ENCODE peak calls at places on chromosome 5, in four cellular contexts. W, K, T and D are unnamed samples. For H3K9me3, the result is how much of the 10 kb centered on the place peaks cover.

GRCh38 chr5:132487841-132488555 is 2.6 kb downstream of the IRF1 start:
- DNase-seq in W (peak), K (no peak), T (peak), D (peak)

GRCh38 chr5:147876626-147877025 is 1.9 kb upstream of the SCGB3A2 start:
- DNase-seq in W (no peak), K (no peak), T (no peak), D (no peak)

GRCh38 chr5:43997647-43998251 is 391.5 kb downstream of the FGF10 start:
- DNase-seq in W (no peak), K (no peak), T (no peak), D (no peak)

GRCh38 chr5:57450991-57451876 is 31.4 kb downstream of the ACTBL2 start:
- DNase-seq in W (no peak), K (no peak), T (no peak), D (no peak)

GRCh38 chr5:139808481-139809330 is 13.1 kb downstream of the PSD2 start:
- DNase-seq in W (no peak), K (peak), T (no peak), D (no peak)

GRCh38 chr5:67490543-67491321 is 294.1 kb upstream of the CD180 start:
- DNase-seq in W (peak), K (no peak), T (no peak), D (no peak)

GRCh38 chr5:135386096-135386495 is 12.9 kb downstream of the MACROH2A1 start:
- DNase-seq in W (no peak), K (no peak), T (no peak), D (no peak)

GRCh38 chr5:39218482-39219381 is 631 bp downstream of the FYB1 start:
- DNase-seq in W (no peak), K (no peak), T (no peak), D (no peak)

GRCh38 chr5:98576275-98576674 is 197.2 kb upstream of the RGMB start:
- DNase-seq in W (no peak), K (no peak), T (no peak), D (no peak)

GRCh38 chr5:146059349-146060220 is 45.8 kb downstream of the PLAC8L1 start:
- DNase-seq in W (no peak), K (peak), T (no peak), D (no peak)

GRCh38 chr5:109485030-109485429 is 75.3 kb upstream of the PJA2 start:
- DNase-seq in W (peak), K (peak), T (peak), D (no peak)

GRCh38 chr5:59366784-59367183 is 526.7 kb downstream of the PDE4D start:
- DNase-seq in W (no peak), K (no peak), T (no peak), D (no peak)

GRCh38 chr5:127206320-127207113 is 84.1 kb upstream of the MEGF10 start:
- DNase-seq in W (no peak), K (no peak), T (no peak), D (no peak)

GRCh38 chr5:131393498-131393968 is 129.7 kb downstream of the CDC42SE2 start:
- DNase-seq in W (no peak), K (no peak), T (no peak), D (no peak)

GRCh38 chr5:127723571-127723970 is 20.4 kb downstream of the CCDC192 start:
- DNase-seq in W (no peak), K (no peak), T (no peak), D (no peak)

GRCh38 chr5:32230356-32231099 is 56.4 kb upstream of the GOLPH3 start:
- DNase-seq in W (no peak), K (no peak), T (no peak), D (no peak)

GRCh38 chr5:2272755-2273154 is 390.0 kb upstream of the IRX4 start:
- DNase-seq in W (no peak), K (no peak), T (no peak), D (no peak)

GRCh38 chr5:6080436-6080835 is 297.9 kb downstream of the MED10 start:
- DNase-seq in W (no peak), K (no peak), T (no peak), D (no peak)

GRCh38 chr5:13328316-13328715 is 616.2 kb downstream of the DNAH5 start:
- DNase-seq in W (no peak), K (no peak), T (no peak), D (no peak)

GRCh38 chr5:72065751-72066255 is 41.5 kb upstream of the MAP1B start:
- DNase-seq in W (no peak), K (no peak), T (no peak), D (no peak)

GRCh38 chr5:6551287-6551954 is 81.4 kb downstream of the NSUN2 start:
- DNase-seq in W (no peak), K (no peak), T (no peak), D (no peak)

GRCh38 chr5:120465281-120465961 is 1.3 kb downstream of the PRR16 start:
- DNase-seq in W (peak), K (peak), T (no peak), D (no peak)

GRCh38 chr5:96936431-96937221 is 746 bp downstream of the LNPEP start:
- DNase-seq in W (peak), K (peak), T (peak), D (peak)

GRCh38 chr5:155689403-155689802 is 637.6 kb upstream of the SGCD start:
- DNase-seq in W (no peak), K (no peak), T (no peak), D (no peak)

GRCh38 chr5:37735649-37736347 is 104.0 kb downstream of the GDNF start:
- DNase-seq in W (no peak), K (no peak), T (no peak), D (no peak)

GRCh38 chr5:6504677-6505414 is 56.2 kb downstream of the UBE2QL1 start:
- DNase-seq in W (no peak), K (no peak), T (no peak), D (no peak)

GRCh38 chr5:4661326-4661725 is 478.8 kb upstream of the ADAMTS16 start:
- DNase-seq in W (no peak), K (no peak), T (no peak), D (no peak)

GRCh38 chr5:40141418-40141817 is 538.3 kb upstream of the PTGER4 start:
- DNase-seq in W (no peak), K (no peak), T (no peak), D (no peak)

GRCh38 chr5:432201-432927 is 10.6 kb upstream of the EXOC3 start:
- DNase-seq in W (no peak), K (no peak), T (peak), D (no peak)

GRCh38 chr5:59390074-59390659 is 503.4 kb downstream of the PDE4D start:
- DNase-seq in W (no peak), K (peak), T (no peak), D (no peak)

GRCh38 chr5:112179290-112179689 is 239.8 kb downstream of the EPB41L4A start:
- DNase-seq in W (no peak), K (no peak), T (no peak), D (no peak)

DNA sequence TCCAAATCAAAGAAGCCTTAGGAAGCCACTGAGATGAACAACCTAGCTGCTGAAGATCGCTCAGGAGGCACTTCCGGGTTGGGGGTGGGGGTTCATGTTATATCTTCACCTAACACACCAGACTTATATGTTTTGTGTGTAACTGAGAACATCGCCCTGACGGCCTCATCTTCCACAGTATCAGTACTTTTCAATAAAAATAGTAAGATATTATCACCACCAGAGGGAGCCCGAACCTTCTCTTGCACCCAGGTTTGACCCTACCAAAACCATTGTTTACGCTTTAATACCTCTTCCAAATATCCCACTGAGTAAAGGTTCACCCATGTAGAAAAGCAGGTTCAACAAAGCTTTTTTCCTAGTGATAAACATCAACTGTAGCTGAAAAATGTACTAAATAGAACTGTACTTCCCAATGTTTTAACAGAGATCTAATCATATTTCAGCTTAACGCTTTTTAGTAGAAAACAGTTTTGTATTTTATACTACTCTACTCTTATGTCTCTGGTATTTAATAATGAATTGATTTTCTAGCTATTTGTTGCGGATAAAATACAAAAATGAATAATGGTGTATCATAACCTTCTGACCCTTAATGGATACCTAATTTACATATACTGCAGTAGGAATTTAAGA is 244.0 kb downstream of the EPB41L4A start:
- DNase-seq in W (no peak), K (peak), T (no peak), D (no peak)
- TF ChIP-seq CTCF in W (peak), K (peak), T (no peak), D (peak)

DNA sequence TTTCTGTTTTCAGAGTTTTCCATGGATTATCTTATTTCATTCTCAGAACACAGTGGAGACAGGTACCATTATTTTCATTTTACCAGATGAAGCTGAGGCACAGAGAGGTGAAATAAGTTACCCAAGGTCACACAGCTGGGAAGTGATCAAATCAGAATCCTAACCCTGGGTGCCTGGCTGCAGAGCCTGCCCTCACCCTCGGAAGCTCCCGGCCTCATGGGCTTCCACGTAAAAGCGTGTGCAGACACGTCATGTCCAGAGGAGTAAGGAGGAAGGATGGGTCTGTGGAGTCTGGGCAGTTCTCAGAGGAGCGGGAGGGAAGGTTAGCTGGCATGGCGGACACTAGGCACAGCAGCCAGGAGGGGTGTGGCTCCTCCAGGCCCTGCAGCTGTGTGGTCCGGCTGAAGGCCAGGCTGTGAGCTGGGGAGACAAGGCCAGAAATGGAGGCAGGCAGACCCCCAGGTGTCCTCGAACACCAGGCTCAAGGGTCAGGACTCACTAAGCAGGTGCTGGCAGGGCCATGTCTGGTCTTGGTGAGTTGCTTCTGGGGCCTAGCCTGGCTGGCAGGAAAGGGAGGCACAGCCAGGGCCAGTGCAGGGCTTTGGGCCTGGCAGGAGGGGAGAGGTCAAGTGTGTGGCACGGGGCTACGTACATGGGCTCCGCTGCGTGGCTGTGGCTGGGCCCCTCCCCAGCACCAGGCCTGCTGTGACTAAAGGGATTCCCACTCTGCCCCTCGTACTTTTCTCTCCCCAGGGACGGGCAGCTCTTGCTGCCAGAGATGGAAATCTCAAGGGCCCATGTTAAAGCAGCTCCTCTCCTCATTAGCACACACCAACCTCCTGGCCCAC is 5.6 kb downstream of the TBC1D9B start:
- DNase-seq in W (no peak), K (no peak), T (no peak), D (no peak)
- H3K27ac ChIP-seq in W (no peak), K (no peak), T (no peak), D (no peak)

DNA sequence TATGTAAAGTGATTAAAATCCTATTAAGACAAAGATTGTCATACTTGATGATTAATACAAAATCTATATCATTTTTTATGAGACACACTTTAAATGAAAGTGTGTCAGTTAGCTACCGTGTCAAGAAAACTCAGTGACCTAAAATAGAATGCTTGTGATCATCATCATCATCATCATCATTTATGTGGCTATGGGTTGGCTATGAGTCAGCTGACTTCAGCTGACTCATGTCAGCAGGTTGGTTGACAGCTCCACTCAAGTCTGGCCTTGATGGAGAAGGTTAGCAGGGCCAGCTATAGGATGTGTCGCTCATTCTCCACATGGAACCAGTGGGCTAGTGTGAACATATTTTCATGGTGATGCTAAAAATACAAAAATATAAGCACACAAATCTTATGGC is 43.8 kb upstream of the ZNF300 start:
- DNase-seq in W (no peak), K (no peak), T (no peak), D (no peak)
- H3K9me3 ChIP-seq in W (half or more), K (half or more), T (under half), D (half or more)

DNA sequence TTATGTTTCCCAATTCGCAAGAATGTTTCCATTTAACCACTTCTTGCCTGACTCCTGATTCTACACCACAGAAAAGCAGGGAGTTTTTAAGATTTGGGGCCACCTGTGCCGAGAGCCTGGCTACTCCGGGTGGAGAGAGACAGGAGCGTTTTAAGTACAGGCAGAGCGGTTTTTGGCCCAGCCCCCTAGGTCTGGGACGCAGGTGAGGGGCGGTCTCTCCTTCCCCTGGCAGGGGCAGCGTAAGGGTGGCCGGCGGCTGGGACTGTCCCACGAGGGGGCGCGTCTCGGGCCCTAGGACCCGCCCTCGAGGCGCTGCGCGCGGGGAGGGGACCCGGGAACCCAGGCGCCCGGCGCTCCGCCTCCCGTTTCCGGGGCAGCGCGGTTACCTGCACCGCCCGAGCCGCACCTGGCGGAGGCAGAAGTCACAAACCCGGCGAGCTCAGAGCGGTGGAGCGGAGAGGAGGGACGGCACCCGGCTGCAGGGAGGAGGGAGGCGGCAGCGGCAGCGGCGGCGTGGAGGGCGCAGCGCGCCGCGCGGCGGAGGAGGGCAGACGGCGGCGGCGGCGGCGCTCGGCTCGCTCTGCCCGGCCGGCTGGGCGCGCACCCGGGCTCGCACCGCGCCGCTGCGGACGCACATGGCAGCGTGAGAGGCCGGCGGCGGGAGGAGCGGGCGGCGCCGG is at the start of gene WWC1:
- DNase-seq in W (peak), K (no peak), T (peak), D (peak)
- TF ChIP-seq CTCF in W (peak), K (no peak), T (no peak), D (no peak)

GRCh38 chr5:173613433-173614144 is 2.9 kb downstream of the BOD1 start:
- DNase-seq in W (no peak), K (no peak), T (no peak), D (no peak)
- H3K27ac ChIP-seq in W (no peak), K (no peak), T (no peak), D (no peak)

DNA sequence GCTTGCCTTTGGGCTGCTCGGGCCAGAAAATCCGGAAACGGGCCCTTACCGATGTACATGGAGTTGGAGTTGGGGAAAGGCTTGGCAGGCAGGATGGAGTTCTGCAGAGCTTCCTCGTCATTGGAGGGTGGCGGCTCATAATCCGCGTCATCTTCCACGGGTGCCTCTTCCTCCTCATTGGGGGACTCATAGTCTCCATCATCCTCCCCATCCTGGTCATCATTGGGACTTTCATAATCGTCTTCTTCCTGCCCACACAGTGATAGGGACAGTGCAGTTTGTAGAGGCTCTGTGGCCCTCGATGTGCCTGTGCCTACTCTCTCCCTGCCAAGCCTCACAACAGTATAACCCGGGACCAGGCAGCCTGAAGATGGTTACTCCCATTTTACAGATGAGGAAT is 26.9 kb downstream of the LCP2 start:
- DNase-seq in W (no peak), K (no peak), T (no peak), D (no peak)
- H3K9me3 ChIP-seq in W (under half), K (under half), T (under half), D (under half)